ENCODE peak calls at places on chromosomes 11 and 22, in six cellular contexts. Y is PC-9, P is SK-N-SH, D is MM.1S, Q is PC-3, I is HCT116. N is an unnamed sample. For H3K9me2, the result is how much of the 10 kb centered on the place peaks cover.

GRCh38 chr22:27775087-27775697 is 26.4 kb downstream of the MN1 start:
- DNase-seq in Q (no peak), Y (no peak), I (no peak), D (no peak), P (no peak), N (no peak)

GRCh38 chr11:100978942-100979341 is 150.7 kb downstream of the PGR start:
- DNase-seq in I (no peak), Y (no peak), D (no peak), Q (no peak), P (no peak), N (no peak)

GRCh38 chr11:1401656-1402221 is 12.0 kb downstream of the BRSK2 start:
- DNase-seq in Y (peak), D (peak), Q (peak), P (peak), I (no peak), N (peak)

GRCh38 chr11:114040706-114041211 is 18.8 kb upstream of the ZBTB16 start:
- DNase-seq in P (no peak), Y (no peak), Q (peak), I (no peak), D (no peak), N (no peak)

GRCh38 chr22:22908495-22908861 is 20.9 kb downstream of the IGLL5 start:
- DNase-seq in D (no peak), I (no peak), Y (no peak), Q (no peak), P (no peak), N (no peak)

GRCh38 chr11:62665630-62666258 is 632 bp downstream of the CSKMT start:
- DNase-seq in I (no peak), P (peak), D (peak), Q (no peak), Y (peak), N (peak)

GRCh38 chr11:57340228-57340627 is 2.1 kb downstream of the P2RX3 start:
- DNase-seq in Q (peak), P (peak), I (no peak), D (no peak), Y (no peak), N (no peak)

GRCh38 chr11:46356911-46357482 is 9.7 kb downstream of the DGKZ start:
- DNase-seq in Y (no peak), I (no peak), D (no peak), Q (no peak), P (no peak), N (no peak)

GRCh38 chr11:46385169-46386004 is 3.9 kb downstream of the MDK start:
- DNase-seq in P (no peak), I (no peak), Q (no peak), D (no peak), Y (no peak), N (no peak)

GRCh38 chr11:9753031-9753430 is 89.2 kb downstream of the SWAP70 start:
- DNase-seq in P (no peak), D (no peak), Q (peak), Y (no peak), I (no peak), N (no peak)

GRCh38 chr22:36301851-36302250 is 48.9 kb downstream of the APOL1 start:
- DNase-seq in P (no peak), D (no peak), Y (no peak), I (no peak), Q (peak), N (no peak)

GRCh38 chr22:40605676-40606250 is 30.8 kb downstream of the MRTFA start:
- DNase-seq in I (no peak), Q (no peak), D (no peak), P (no peak), Y (peak), N (no peak)

GRCh38 chr22:45544588-45545170 is 42.0 kb downstream of the FBLN1 start:
- DNase-seq in Q (no peak), Y (peak), I (no peak), P (no peak), D (no peak), N (no peak)

GRCh38 chr22:22030493-22031182 is 48.1 kb upstream of the TOP3B start:
- DNase-seq in I (no peak), P (peak), D (peak), Y (peak), Q (no peak), N (peak)

GRCh38 chr22:22033803-22034468 is 51.3 kb upstream of the TOP3B start:
- DNase-seq in Q (no peak), P (no peak), I (no peak), Y (no peak), D (no peak), N (no peak)

GRCh38 chr11:70569173-70569890 is 171.0 kb downstream of the CTTN start:
- DNase-seq in Q (no peak), P (no peak), D (no peak), Y (no peak), I (no peak), N (no peak)

GRCh38 chr11:82843057-82843795 is 57.0 kb downstream of the PRCP start:
- DNase-seq in Y (no peak), Q (peak), P (no peak), D (no peak), I (no peak), N (no peak)

GRCh38 chr22:28911777-28912669 is 28.7 kb downstream of the ZNRF3 start:
- DNase-seq in Y (no peak), P (no peak), D (no peak), Q (peak), I (no peak), N (no peak)

GRCh38 chr11:2769779-2770555 is 70.2 kb upstream of the KCNQ1OT1 start:
- DNase-seq in I (no peak), D (no peak), Q (no peak), Y (no peak), P (no peak), N (no peak)

GRCh38 chr11:13335319-13335718 is 57.7 kb downstream of the BMAL1 start:
- DNase-seq in P (peak), I (no peak), D (peak), Y (no peak), Q (peak), N (peak)

GRCh38 chr11:80477178-80477577 is 1036.3 kb upstream of the TENM4 start:
- DNase-seq in I (no peak), Q (no peak), D (no peak), P (no peak), Y (no peak), N (no peak)

GRCh38 chr11:38315151-38315550 is 1717.1 kb upstream of the RAG2 start:
- DNase-seq in Y (peak), I (no peak), Q (peak), P (no peak), D (no peak), N (no peak)

GRCh38 chr11:66020618-66021357 is 5.5 kb downstream of the CATSPER1 start:
- DNase-seq in P (no peak), D (no peak), Y (peak), Q (peak), I (no peak), N (no peak)

GRCh38 chr11:66353762-66354161 is 6.3 kb upstream of the B4GAT1 start:
- DNase-seq in Q (no peak), I (no peak), P (no peak), Y (no peak), D (no peak), N (no peak)

GRCh38 chr11:14812776-14813175 is 79.3 kb downstream of the CYP2R1 start:
- DNase-seq in D (no peak), Q (no peak), P (no peak), Y (no peak), I (no peak), N (no peak)

GRCh38 chr11:134731562-134731961 is 319.5 kb upstream of the B3GAT1 start:
- DNase-seq in Q (no peak), Y (no peak), P (no peak), D (no peak), I (no peak), N (no peak)

GRCh38 chr11:130451261-130452019 is 3.0 kb downstream of the ADAMTS15 start:
- DNase-seq in P (no peak), Y (peak), I (no peak), D (no peak), Q (peak), N (no peak)

GRCh38 chr22:33130473-33130872 is 72.3 kb upstream of the SYN3 start:
- DNase-seq in P (no peak), Q (no peak), I (no peak), Y (no peak), D (no peak), N (no peak)

GRCh38 chr11:1293619-1294015 is 15.8 kb downstream of the TOLLIP start:
- DNase-seq in Y (no peak), Q (peak), D (no peak), P (peak), I (no peak), N (no peak)

GRCh38 chr11:134357545-134357839 is 25.7 kb downstream of the GLB1L2 start:
- DNase-seq in Q (no peak), Y (no peak), P (no peak), I (no peak), D (no peak), N (no peak)

GRCh38 chr22:50525991-50526848 is 822 bp upstream of the SCO2 start:
- DNase-seq in D (peak), Q (peak), P (peak), I (no peak), Y (peak), N (peak)

GRCh38 chr11:18105802-18106574 is at the start of gene SAAL1:
- DNase-seq in P (peak), Y (peak), I (peak), D (peak), Q (peak), N (peak)

GRCh38 chr11:72586591-72587090 is 87.6 kb downstream of the PDE2A start:
- DNase-seq in I (no peak), D (no peak), Q (no peak), P (no peak), Y (no peak), N (no peak)

GRCh38 chr11:87298155-87298554 is 260.4 kb downstream of the TMEM135 start:
- DNase-seq in Y (no peak), D (no peak), P (no peak), I (no peak), Q (no peak), N (no peak)

GRCh38 chr11:94325681-94326080 is 21.3 kb downstream of the IZUMO1R start:
- DNase-seq in D (peak), Q (peak), Y (no peak), I (peak), P (peak), N (peak)

GRCh38 chr22:43260818-43261217 is 73.9 kb upstream of the TTLL12 start:
- DNase-seq in P (no peak), Y (no peak), I (no peak), Q (no peak), D (no peak), N (no peak)

GRCh38 chr11:27354359-27354965 is 8.6 kb downstream of the CCDC34 start:
- DNase-seq in I (no peak), P (no peak), Y (no peak), D (no peak), Q (no peak), N (no peak)

GRCh38 chr11:132894598-132894997 is 637.7 kb downstream of the OPCML start:
- DNase-seq in Y (no peak), P (no peak), I (no peak), Q (no peak), D (no peak), N (no peak)

GRCh38 chr11:132895340-132895739 is 637.0 kb downstream of the OPCML start:
- DNase-seq in D (no peak), Y (no peak), Q (no peak), I (no peak), P (no peak), N (no peak)

GRCh38 chr11:132904091-132904490 is 628.2 kb downstream of the OPCML start:
- DNase-seq in I (no peak), P (no peak), Y (no peak), D (no peak), Q (no peak), N (no peak)

GRCh38 chr11:132901638-132902610 is 630.4 kb downstream of the OPCML start:
- DNase-seq in D (no peak), Y (no peak), Q (no peak), P (no peak), I (no peak), N (no peak)

DNA sequence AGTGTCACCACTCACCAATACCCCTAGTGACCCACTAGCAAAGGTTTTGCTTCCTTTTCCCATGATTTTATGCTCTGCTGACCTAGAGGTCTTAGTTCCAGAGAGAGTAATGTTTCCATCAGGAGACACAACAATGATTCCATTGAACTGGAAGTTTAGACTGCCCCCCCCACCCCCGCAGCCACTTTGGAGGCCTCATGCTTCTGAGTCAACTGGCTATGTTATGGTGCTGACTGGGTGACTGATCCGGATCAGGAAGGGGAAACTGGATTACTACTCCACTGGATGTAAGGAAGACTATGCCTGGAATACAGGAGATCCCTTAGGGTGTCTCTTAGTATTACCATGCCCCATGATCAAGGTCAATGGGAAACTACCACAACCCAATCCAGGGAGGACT is 633.6 kb downstream of the OPCML start:
- DNase-seq in I (no peak), Y (no peak), D (no peak), P (no peak), Q (no peak), N (no peak)
- H3K9me2 ChIP-seq in I (under half), Y (under half), D (under half), P (under half), Q (under half), N (under half)

GRCh38 chr11:126061707-126062678 is 673 bp downstream of the CDON start:
- DNase-seq in Q (peak), I (peak), P (peak), D (peak), Y (peak), N (peak)
- TF ChIP-seq CTCF in Q (peak), I (peak), P (peak), D (peak), Y (peak), N (no peak)

GRCh38 chr11:132898021-132898420 is 634.3 kb downstream of the OPCML start:
- DNase-seq in D (no peak), I (no peak), Y (no peak), P (no peak), Q (no peak), N (no peak)
- H3K9me2 ChIP-seq in D (under half), I (under half), Y (under half), P (under half), Q (under half), N (under half)

DNA sequence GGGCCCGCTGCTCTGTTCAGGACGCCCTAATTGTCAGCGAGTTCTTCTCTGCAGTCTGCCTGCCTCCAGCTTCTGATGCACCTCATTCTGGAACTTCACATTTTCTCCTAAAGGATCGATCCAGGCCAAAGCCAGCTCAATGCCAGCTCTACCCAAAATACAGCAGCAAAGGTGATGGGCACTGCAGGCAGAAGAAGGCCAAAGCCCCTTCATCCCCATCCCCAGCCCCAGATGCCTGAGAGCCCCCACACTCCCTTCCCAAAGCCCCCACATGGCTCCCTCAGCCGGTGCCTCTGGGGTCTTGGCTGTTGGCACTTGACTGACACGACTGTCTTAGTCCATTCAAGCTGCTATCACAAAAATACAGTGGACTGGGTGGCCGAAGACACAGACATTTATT is 410.3 kb downstream of the BRD1 start:
- DNase-seq in Q (no peak), P (no peak), Y (no peak), I (no peak), D (no peak), N (no peak)
- TF ChIP-seq CTCF in Q (no peak), P (no peak), Y (no peak), I (no peak), D (no peak), N (no peak)

DNA sequence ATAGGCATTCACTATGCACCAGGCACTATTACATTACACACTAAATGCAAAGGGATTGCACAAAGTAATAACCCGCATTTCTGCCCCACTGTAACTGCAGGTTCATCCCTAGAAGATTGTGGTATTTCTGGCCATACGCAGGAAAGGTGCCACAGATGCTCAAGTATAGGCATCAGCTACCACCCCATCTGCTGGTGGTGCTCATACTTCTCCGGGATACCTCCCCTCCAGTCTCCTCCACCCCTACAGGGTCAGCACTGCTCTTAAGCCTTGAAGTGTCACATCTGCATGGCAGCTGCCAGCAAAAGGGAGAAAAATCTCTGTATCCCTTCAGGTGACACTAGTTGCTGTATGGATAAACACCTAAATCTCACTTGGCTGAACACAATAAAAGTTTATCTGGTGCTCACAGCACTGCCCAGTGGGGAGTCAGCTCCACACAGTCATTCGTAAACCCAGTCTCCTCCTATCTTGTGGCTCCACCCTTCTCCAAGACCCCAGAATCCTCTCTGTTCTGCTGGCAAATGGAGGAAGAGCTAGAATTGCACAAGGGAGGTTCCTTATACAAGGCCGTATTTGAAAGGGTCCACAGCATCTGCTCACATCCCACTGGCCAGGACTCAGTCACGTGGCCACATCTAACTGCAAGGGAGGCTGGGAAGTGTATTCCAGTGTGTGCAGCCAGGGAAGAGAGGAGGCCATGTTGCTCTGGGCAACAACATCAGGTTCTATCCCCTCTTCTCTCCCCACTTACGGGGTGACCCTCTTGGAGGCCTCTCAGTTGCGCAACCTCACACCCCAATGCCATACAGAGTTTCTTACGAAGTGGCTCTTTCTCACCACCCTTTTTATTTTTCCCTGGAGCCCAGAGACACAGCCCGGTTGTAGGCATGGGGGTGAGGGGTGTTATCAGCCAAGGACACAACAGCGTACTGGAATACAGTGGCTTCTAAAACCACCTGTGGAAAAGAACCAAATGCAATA is 114.7 kb downstream of the BUD13 start:
- DNase-seq in I (no peak), Y (no peak), Q (no peak), P (peak), D (no peak), N (no peak)
- H3K9me2 ChIP-seq in I (under half), Y (under half), Q (under half), P (under half), D (under half), N (under half)

GRCh38 chr11:34536056-34536455 is 22.5 kb upstream of the ELF5 start:
- DNase-seq in I (no peak), Y (no peak), Q (peak), D (no peak), P (no peak), N (no peak)
- TF ChIP-seq CTCF in I (no peak), Y (no peak), Q (no peak), D (no peak), P (no peak), N (no peak)

GRCh38 chr11:5224538-5225479 is 2.1 kb downstream of the HBB start:
- DNase-seq in P (no peak), I (no peak), Q (no peak), D (no peak), Y (no peak), N (no peak)
- H3K9me2 ChIP-seq in P (under half), I (under half), Q (under half), D (under half), Y (under half), N (under half)